ENCODE peak calls at places on chromosomes 4 and X, in nine cellular contexts. One of them, this sample, is unnamed. For H3K36me3 and H3K9me3, the result is how much of the 10 kb centered on the place peaks cover.

GRCh38 chr4:10281996-10282395 is 165.4 kb upstream of the WDR1 start:
- DNase-seq in mammary epithelial cell: peak
- DNase-seq in esophagus muscularis mucosa: no peak
- DNase-seq in prostate gland: no peak
- DNase-seq in adipocyte: peak
- DNase-seq in psoas muscle: no peak
- DNase-seq in CD8-positive, alpha-beta T cell: no peak
- DNase-seq in mucosa of descending colon: no peak
- DNase-seq in transverse colon: no peak
- DNase-seq in this sample: no peak

GRCh38 chr4:80005863-80006262 is 67.2 kb downstream of the ANTXR2 start:
- DNase-seq in mammary epithelial cell: peak
- DNase-seq in esophagus muscularis mucosa: no peak
- DNase-seq in prostate gland: no peak
- DNase-seq in adipocyte: no peak
- DNase-seq in psoas muscle: no peak
- DNase-seq in CD8-positive, alpha-beta T cell: no peak
- DNase-seq in mucosa of descending colon: no peak
- DNase-seq in transverse colon: no peak
- DNase-seq in this sample: no peak

GRCh38 chrX:99078301-99078700 is 1331.8 kb downstream of the PCDH19 start:
- DNase-seq in mammary epithelial cell: no peak
- DNase-seq in esophagus muscularis mucosa: no peak
- DNase-seq in prostate gland: no peak
- DNase-seq in adipocyte: no peak
- DNase-seq in psoas muscle: peak
- DNase-seq in CD8-positive, alpha-beta T cell: no peak
- DNase-seq in mucosa of descending colon: no peak
- DNase-seq in transverse colon: no peak
- DNase-seq in this sample: no peak

GRCh38 chr4:19151684-19152083 is 1100.0 kb upstream of the SLIT2 start:
- DNase-seq in mammary epithelial cell: no peak
- DNase-seq in esophagus muscularis mucosa: no peak
- DNase-seq in prostate gland: no peak
- DNase-seq in adipocyte: no peak
- DNase-seq in psoas muscle: no peak
- DNase-seq in CD8-positive, alpha-beta T cell: no peak
- DNase-seq in mucosa of descending colon: no peak
- DNase-seq in transverse colon: no peak
- DNase-seq in this sample: no peak

GRCh38 chr4:11404431-11404830 is 24.3 kb downstream of the HS3ST1 start:
- DNase-seq in mammary epithelial cell: peak
- DNase-seq in esophagus muscularis mucosa: no peak
- DNase-seq in prostate gland: no peak
- DNase-seq in adipocyte: no peak
- DNase-seq in psoas muscle: no peak
- DNase-seq in CD8-positive, alpha-beta T cell: no peak
- DNase-seq in mucosa of descending colon: no peak
- DNase-seq in transverse colon: no peak
- DNase-seq in this sample: no peak

GRCh38 chr4:47729086-47729763 is 108.6 kb downstream of the CORIN start:
- DNase-seq in mammary epithelial cell: no peak
- DNase-seq in esophagus muscularis mucosa: no peak
- DNase-seq in prostate gland: no peak
- DNase-seq in adipocyte: peak
- DNase-seq in psoas muscle: no peak
- DNase-seq in CD8-positive, alpha-beta T cell: no peak
- DNase-seq in mucosa of descending colon: no peak
- DNase-seq in transverse colon: no peak
- DNase-seq in this sample: no peak

GRCh38 chr4:158775091-158775651 is 6.3 kb downstream of the FNIP2 start:
- DNase-seq in mammary epithelial cell: peak
- DNase-seq in esophagus muscularis mucosa: no peak
- DNase-seq in prostate gland: no peak
- DNase-seq in adipocyte: peak
- DNase-seq in psoas muscle: no peak
- DNase-seq in CD8-positive, alpha-beta T cell: no peak
- DNase-seq in mucosa of descending colon: no peak
- DNase-seq in transverse colon: no peak
- DNase-seq in this sample: no peak

GRCh38 chr4:184300816-184301215 is 83.1 kb upstream of the ENPP6 start:
- DNase-seq in mammary epithelial cell: no peak
- DNase-seq in esophagus muscularis mucosa: peak
- DNase-seq in prostate gland: no peak
- DNase-seq in adipocyte: no peak
- DNase-seq in psoas muscle: no peak
- DNase-seq in CD8-positive, alpha-beta T cell: no peak
- DNase-seq in mucosa of descending colon: no peak
- DNase-seq in transverse colon: no peak
- DNase-seq in this sample: no peak

GRCh38 chr4:173505924-173506779 is 23.9 kb downstream of the HAND2 start:
- DNase-seq in mammary epithelial cell: no peak
- DNase-seq in esophagus muscularis mucosa: peak
- DNase-seq in prostate gland: no peak
- DNase-seq in adipocyte: peak
- DNase-seq in psoas muscle: no peak
- DNase-seq in CD8-positive, alpha-beta T cell: no peak
- DNase-seq in mucosa of descending colon: no peak
- DNase-seq in transverse colon: peak
- DNase-seq in this sample: peak

GRCh38 chrX:145727476-145727875 is 90.2 kb upstream of the SLITRK2 start:
- DNase-seq in mammary epithelial cell: no peak
- DNase-seq in esophagus muscularis mucosa: no peak
- DNase-seq in prostate gland: no peak
- DNase-seq in adipocyte: no peak
- DNase-seq in psoas muscle: no peak
- DNase-seq in CD8-positive, alpha-beta T cell: no peak
- DNase-seq in mucosa of descending colon: no peak
- DNase-seq in transverse colon: no peak
- DNase-seq in this sample: no peak

GRCh38 chr4:171130126-171130801 is 682.9 kb upstream of the GALNTL6 start:
- DNase-seq in mammary epithelial cell: no peak
- DNase-seq in esophagus muscularis mucosa: no peak
- DNase-seq in prostate gland: no peak
- DNase-seq in adipocyte: peak
- DNase-seq in psoas muscle: no peak
- DNase-seq in CD8-positive, alpha-beta T cell: no peak
- DNase-seq in mucosa of descending colon: no peak
- DNase-seq in transverse colon: no peak
- DNase-seq in this sample: no peak

GRCh38 chrX:42143866-42144592 is 220.7 kb upstream of the CASK start:
- DNase-seq in mammary epithelial cell: no peak
- DNase-seq in esophagus muscularis mucosa: no peak
- DNase-seq in prostate gland: no peak
- DNase-seq in adipocyte: no peak
- DNase-seq in psoas muscle: no peak
- DNase-seq in CD8-positive, alpha-beta T cell: no peak
- DNase-seq in mucosa of descending colon: no peak
- DNase-seq in transverse colon: no peak
- DNase-seq in this sample: no peak

GRCh38 chr4:6859543-6859942 is 50.1 kb upstream of the TBC1D14 start:
- DNase-seq in mammary epithelial cell: no peak
- DNase-seq in esophagus muscularis mucosa: no peak
- DNase-seq in prostate gland: no peak
- DNase-seq in adipocyte: no peak
- DNase-seq in psoas muscle: no peak
- DNase-seq in CD8-positive, alpha-beta T cell: no peak
- DNase-seq in mucosa of descending colon: no peak
- DNase-seq in transverse colon: no peak
- DNase-seq in this sample: no peak

GRCh38 chr4:6856391-6856790 is 53.2 kb upstream of the TBC1D14 start:
- DNase-seq in mammary epithelial cell: no peak
- DNase-seq in esophagus muscularis mucosa: no peak
- DNase-seq in prostate gland: no peak
- DNase-seq in adipocyte: peak
- DNase-seq in psoas muscle: no peak
- DNase-seq in CD8-positive, alpha-beta T cell: no peak
- DNase-seq in mucosa of descending colon: no peak
- DNase-seq in transverse colon: no peak
- DNase-seq in this sample: no peak

GRCh38 chr4:6855692-6856297 is 53.8 kb upstream of the TBC1D14 start:
- DNase-seq in mammary epithelial cell: no peak
- DNase-seq in esophagus muscularis mucosa: no peak
- DNase-seq in prostate gland: no peak
- DNase-seq in adipocyte: peak
- DNase-seq in psoas muscle: no peak
- DNase-seq in CD8-positive, alpha-beta T cell: peak
- DNase-seq in mucosa of descending colon: no peak
- DNase-seq in transverse colon: no peak
- DNase-seq in this sample: peak

GRCh38 chr4:6858997-6859396 is 50.6 kb upstream of the TBC1D14 start:
- DNase-seq in mammary epithelial cell: no peak
- DNase-seq in esophagus muscularis mucosa: no peak
- DNase-seq in prostate gland: peak
- DNase-seq in adipocyte: no peak
- DNase-seq in psoas muscle: no peak
- DNase-seq in CD8-positive, alpha-beta T cell: no peak
- DNase-seq in mucosa of descending colon: no peak
- DNase-seq in transverse colon: no peak
- DNase-seq in this sample: no peak

DNA sequence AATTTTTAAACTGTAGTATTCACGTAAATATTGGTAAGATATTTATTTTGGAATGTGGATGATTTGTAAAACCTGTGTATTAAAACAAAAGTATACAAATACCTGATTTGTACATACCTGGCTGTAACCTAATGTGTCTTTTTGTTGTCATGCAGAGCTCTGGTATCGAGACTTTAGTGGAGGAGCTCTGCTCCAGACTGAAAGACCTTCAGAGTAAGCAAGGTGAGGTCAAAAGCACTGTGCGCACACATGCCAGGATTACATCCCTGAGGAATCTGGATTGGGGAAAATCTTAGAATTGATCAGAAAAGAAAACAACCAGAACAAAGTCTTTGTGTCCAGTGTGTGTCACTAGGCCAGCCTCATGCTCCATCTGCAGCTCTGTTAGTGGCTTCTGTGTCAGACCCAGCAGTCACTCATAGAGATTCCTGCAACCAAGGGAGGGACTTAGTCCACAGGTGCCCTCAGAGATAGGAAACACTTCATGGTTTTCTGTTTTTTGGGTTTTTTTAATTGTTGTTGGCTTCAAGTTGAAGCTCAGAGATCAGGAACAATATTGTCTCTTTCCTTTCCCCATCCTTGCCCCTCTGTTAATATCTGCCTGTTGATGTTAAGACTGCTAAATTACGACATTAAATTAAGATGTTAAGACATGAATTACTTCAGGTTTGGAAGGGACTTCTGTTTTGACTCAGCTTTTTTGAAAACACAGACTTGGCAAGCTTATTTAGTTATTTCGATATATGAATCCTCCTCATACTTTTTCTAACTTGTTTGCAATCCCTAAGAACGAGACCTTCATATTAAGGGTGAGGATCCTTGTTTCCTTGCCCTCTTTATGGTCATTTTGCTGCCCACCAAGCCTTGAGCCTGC is 52.4 kb upstream of the TBC1D14 start:
- DNase-seq in mammary epithelial cell: no peak
- DNase-seq in esophagus muscularis mucosa: no peak
- DNase-seq in prostate gland: no peak
- DNase-seq in adipocyte: peak
- DNase-seq in psoas muscle: no peak
- DNase-seq in CD8-positive, alpha-beta T cell: no peak
- DNase-seq in mucosa of descending colon: no peak
- DNase-seq in transverse colon: no peak
- DNase-seq in this sample: no peak
- H3K36me3 ChIP-seq in mammary epithelial cell: under half
- H3K36me3 ChIP-seq in esophagus muscularis mucosa: under half
- H3K36me3 ChIP-seq in prostate gland: under half
- H3K36me3 ChIP-seq in adipocyte: half or more
- H3K36me3 ChIP-seq in psoas muscle: under half
- H3K36me3 ChIP-seq in CD8-positive, alpha-beta T cell: under half
- H3K36me3 ChIP-seq in mucosa of descending colon: under half
- H3K36me3 ChIP-seq in transverse colon: under half
- H3K36me3 ChIP-seq in this sample: half or more

DNA sequence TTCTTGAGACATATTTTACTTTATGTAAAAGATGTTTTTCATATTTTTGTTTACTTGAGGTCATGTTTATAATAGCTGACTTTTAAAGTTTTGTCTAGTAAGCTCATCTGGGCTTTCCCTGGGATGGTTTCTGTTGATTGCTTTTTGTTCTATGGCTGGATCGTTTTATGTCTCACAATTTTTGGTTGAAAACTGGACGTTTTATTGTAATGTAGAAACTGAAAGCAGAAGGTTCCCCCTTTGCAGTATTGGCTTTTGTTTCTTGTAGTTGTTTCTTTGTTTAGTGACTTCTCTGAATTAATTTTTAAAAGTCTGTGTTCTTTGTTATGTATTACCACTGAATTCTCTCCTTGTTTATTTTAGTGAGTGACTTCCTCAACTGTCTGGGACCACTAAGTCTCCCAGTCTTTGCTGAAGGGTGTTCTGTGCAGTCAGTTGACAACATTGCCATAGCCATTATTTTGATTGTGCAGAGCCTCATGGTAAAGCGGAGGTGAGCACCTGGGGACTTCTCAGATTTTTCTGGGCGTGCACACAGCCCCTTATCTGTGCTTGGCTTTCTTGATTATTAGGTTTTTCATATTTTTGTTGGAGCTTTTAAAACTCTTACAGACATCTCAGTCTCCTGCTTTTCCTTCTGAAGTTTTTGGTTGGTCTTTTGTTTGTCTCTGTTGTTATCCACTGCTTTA is 31.0 kb downstream of the KDM6A start:
- DNase-seq in mammary epithelial cell: no peak
- DNase-seq in esophagus muscularis mucosa: no peak
- DNase-seq in prostate gland: no peak
- DNase-seq in adipocyte: no peak
- DNase-seq in psoas muscle: no peak
- DNase-seq in CD8-positive, alpha-beta T cell: no peak
- DNase-seq in mucosa of descending colon: no peak
- DNase-seq in transverse colon: no peak
- DNase-seq in this sample: no peak
- H3K9me3 ChIP-seq in mammary epithelial cell: under half
- H3K9me3 ChIP-seq in esophagus muscularis mucosa: under half
- H3K9me3 ChIP-seq in prostate gland: under half
- H3K9me3 ChIP-seq in adipocyte: under half
- H3K9me3 ChIP-seq in psoas muscle: under half
- H3K9me3 ChIP-seq in CD8-positive, alpha-beta T cell: under half
- H3K9me3 ChIP-seq in mucosa of descending colon: under half
- H3K9me3 ChIP-seq in transverse colon: under half
- H3K9me3 ChIP-seq in this sample: under half

DNA sequence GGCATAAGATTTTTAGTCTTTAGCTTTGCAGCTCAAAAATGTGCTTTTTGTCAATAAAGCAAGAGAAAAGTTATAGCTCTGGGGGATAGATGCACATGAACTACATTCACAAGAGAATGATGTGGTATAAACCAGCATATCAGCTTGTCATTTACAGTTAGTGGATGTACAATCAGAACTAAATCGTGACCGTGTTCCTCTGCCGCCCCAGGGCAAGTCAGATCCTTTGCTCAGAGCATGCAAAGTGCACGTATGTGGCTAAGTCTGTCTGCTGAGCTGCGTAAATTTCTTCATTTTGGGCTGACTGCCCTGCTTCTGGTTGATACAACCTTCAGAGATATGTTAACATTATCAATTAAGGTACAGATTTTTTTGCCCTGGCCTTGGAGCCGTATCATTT is 9.3 kb downstream of the PGM2 start:
- DNase-seq in mammary epithelial cell: no peak
- DNase-seq in esophagus muscularis mucosa: no peak
- DNase-seq in prostate gland: no peak
- DNase-seq in adipocyte: no peak
- DNase-seq in psoas muscle: no peak
- DNase-seq in CD8-positive, alpha-beta T cell: no peak
- DNase-seq in mucosa of descending colon: no peak
- DNase-seq in transverse colon: no peak
- DNase-seq in this sample: no peak
- H3K36me3 ChIP-seq in mammary epithelial cell: under half
- H3K36me3 ChIP-seq in esophagus muscularis mucosa: under half
- H3K36me3 ChIP-seq in prostate gland: under half
- H3K36me3 ChIP-seq in adipocyte: under half
- H3K36me3 ChIP-seq in psoas muscle: under half
- H3K36me3 ChIP-seq in CD8-positive, alpha-beta T cell: under half
- H3K36me3 ChIP-seq in mucosa of descending colon: under half
- H3K36me3 ChIP-seq in transverse colon: under half
- H3K36me3 ChIP-seq in this sample: under half

GRCh38 chr4:25246680-25247611 is 13.1 kb downstream of the PI4K2B start:
- DNase-seq in mammary epithelial cell: no peak
- DNase-seq in esophagus muscularis mucosa: no peak
- DNase-seq in prostate gland: no peak
- DNase-seq in adipocyte: no peak
- DNase-seq in psoas muscle: no peak
- DNase-seq in CD8-positive, alpha-beta T cell: no peak
- DNase-seq in mucosa of descending colon: no peak
- DNase-seq in transverse colon: no peak
- DNase-seq in this sample: no peak
- H3K9me3 ChIP-seq in mammary epithelial cell: under half
- H3K9me3 ChIP-seq in esophagus muscularis mucosa: under half
- H3K9me3 ChIP-seq in prostate gland: under half
- H3K9me3 ChIP-seq in adipocyte: under half
- H3K9me3 ChIP-seq in psoas muscle: under half
- H3K9me3 ChIP-seq in CD8-positive, alpha-beta T cell: under half
- H3K9me3 ChIP-seq in mucosa of descending colon: under half
- H3K9me3 ChIP-seq in transverse colon: under half
- H3K9me3 ChIP-seq in this sample: under half